ENCODE peak calls at places on chromosome X, in four cellular contexts. C is endothelial cell; W is endodermal cell; B is CD4-positive, alpha-beta T cell. H is an unnamed sample.

GRCh38 chrX:107683124-107683895 is 55.0 kb downstream of the PRPS1 start:
- DNase-seq in C (no peak), W (peak), B (no peak), H (no peak)

GRCh38 chrX:109842611-109843010 is 109.6 kb upstream of the ACSL4 start:
- DNase-seq in C (no peak), W (no peak), B (no peak), H (no peak)

GRCh38 chrX:136708348-136708747 is 60.4 kb downstream of the CD40LG start:
- DNase-seq in C (no peak), W (no peak), B (no peak), H (no peak)

GRCh38 chrX:149825424-149825823 is 43.7 kb downstream of the MAGEA9 start:
- DNase-seq in C (peak), W (peak), B (peak), H (peak)

GRCh38 chrX:40996886-40997530 is 88.2 kb upstream of the USP9X start:
- DNase-seq in C (no peak), W (peak), B (no peak), H (no peak)

GRCh38 chrX:141469469-141469868 is 115.1 kb downstream of the SPANXA1 start:
- DNase-seq in C (no peak), W (no peak), B (no peak), H (no peak)

GRCh38 chrX:135345328-135345645 is 36.0 kb downstream of the ETDC start:
- DNase-seq in C (no peak), W (no peak), B (no peak), H (no peak)

GRCh38 chrX:68682790-68683189 is 35.3 kb downstream of the STARD8 start:
- DNase-seq in C (no peak), W (no peak), B (no peak), H (no peak)

GRCh38 chrX:155544886-155545285 is 67.9 kb downstream of the TMLHE start:
- DNase-seq in C (no peak), W (no peak), B (no peak), H (no peak)

GRCh38 chrX:80576815-80577533 is 156.7 kb downstream of the TENT5D start:
- DNase-seq in C (no peak), W (peak), B (no peak), H (no peak)

GRCh38 chrX:119105826-119106225 is 21.8 kb downstream of the KIAA1210 start:
- DNase-seq in C (no peak), W (no peak), B (no peak), H (no peak)

GRCh38 chrX:49287665-49288064 is 15.8 kb upstream of the GAGE10 start:
- DNase-seq in C (no peak), W (no peak), B (no peak), H (no peak)

GRCh38 chrX:72107841-72108590 is 23.7 kb downstream of the RTL5 start:
- DNase-seq in C (no peak), W (peak), B (no peak), H (no peak)

GRCh38 chrX:39174761-39175417 is 373.6 kb downstream of the MID1IP1 start:
- DNase-seq in C (no peak), W (no peak), B (peak), H (no peak)

GRCh38 chrX:39862958-39863357 is 234.8 kb downstream of the BCOR start:
- DNase-seq in C (no peak), W (no peak), B (no peak), H (no peak)

GRCh38 chrX:139881130-139881529 is 51.7 kb downstream of the ATP11C start:
- DNase-seq in C (no peak), W (no peak), B (no peak), H (no peak)

DNA sequence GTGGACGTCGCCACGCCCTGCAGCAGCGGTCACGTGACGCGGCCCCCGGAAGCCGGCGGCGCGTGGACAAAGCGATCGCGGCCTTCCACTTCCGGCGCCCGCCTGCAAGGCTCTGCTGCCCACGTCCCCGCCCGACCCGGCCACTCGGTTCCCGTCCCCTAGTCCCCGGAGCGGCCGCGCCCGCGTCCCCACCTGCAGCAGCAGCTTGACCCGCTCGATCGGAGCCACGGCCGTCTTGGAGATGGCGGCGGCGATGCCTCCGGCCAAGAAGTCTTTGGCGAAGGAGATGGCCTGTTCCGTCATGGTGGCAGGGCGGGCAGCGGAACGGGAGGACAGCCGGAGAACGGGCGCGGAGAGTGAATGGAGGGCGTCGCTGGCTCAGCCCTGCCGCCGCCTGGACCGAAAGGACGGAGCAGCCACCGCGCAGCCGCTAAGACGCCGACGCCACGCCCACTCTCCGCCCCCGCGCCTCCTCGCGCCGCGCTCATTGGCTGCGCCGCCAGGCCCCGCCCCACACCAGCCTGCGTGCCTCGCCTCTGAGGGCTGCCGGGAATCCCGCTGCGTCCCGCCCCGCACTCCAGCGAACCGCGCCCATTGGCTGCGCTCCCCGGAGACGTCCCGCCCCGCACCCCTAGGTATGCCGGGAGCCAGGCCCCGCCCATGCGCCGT is at the start of gene SLC25A6:
- DNase-seq in C (peak), W (peak), B (peak), H (peak)
- TF ChIP-seq CTCF in C (no peak), W (peak), B (peak), H (no peak)

GRCh38 chrX:17082831-17083230 is 136.4 kb downstream of the REPS2 start:
- DNase-seq in C (no peak), W (no peak), B (no peak), H (no peak)
- TF ChIP-seq CTCF in C (no peak), W (peak), B (no peak), H (no peak)

DNA sequence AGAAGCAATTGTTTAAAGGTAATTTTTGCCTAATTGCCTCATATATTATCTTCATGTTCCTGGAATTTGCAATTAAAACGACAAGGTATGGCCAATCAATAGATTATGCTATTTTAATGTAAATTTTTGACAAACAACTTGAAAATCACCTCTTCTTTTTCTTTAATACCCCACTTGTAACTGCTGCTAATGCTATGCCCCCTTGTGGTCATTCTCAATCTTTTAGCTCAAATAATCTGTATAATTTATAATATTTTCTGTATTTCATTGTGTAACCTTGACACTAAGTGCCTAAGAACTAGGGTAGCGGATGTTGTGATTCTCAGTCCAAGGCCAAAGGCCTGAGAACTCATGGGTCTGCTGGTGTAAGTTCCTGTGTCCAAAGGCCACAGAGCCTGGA is 831.7 kb upstream of the POU3F4 start:
- DNase-seq in C (no peak), W (no peak), B (no peak), H (no peak)
- TF ChIP-seq CTCF in C (peak), W (peak), B (no peak), H (peak)

DNA sequence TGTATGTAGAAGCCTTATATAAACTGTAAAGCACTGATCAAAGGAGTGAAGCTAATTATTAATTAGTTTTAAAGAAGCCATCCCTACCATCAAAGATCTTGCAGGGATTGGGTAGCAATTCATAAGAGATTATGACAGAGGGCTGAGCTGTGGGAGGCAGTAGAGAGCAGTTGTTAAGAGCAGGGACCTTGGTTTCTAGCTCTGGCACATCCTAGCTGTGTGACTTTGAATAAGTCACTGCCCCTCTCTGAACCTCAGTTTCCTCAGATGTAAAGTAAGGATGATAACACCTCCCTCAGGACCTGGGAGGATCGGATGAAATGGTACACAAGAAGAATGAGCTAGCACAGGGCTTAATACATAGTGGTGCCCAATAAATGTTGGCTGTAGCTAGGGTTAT is 45.4 kb downstream of the APLN start:
- DNase-seq in C (no peak), W (no peak), B (no peak), H (no peak)
- TF ChIP-seq CTCF in C (no peak), W (peak), B (no peak), H (no peak)

GRCh38 chrX:114712466-114712865 is 128.6 kb downstream of the HTR2C start:
- DNase-seq in C (no peak), W (no peak), B (no peak), H (no peak)

GRCh38 chrX:114717921-114718320 is 134.0 kb downstream of the HTR2C start:
- DNase-seq in C (no peak), W (peak), B (no peak), H (no peak)
- TF ChIP-seq CTCF in C (no peak), W (peak), B (no peak), H (no peak)